ENCODE peak calls at places on chromosomes 5 and 9, in four cellular contexts. Q is HCT116, A is K562, F is H1. V is an unnamed sample.

GRCh38 chr5:142671801-142672200 is 14.1 kb downstream of the FGF1 start:
- DNase-seq in A (no peak), Q (no peak), F (no peak), V (no peak)

GRCh38 chr9:95506692-95507455 is 9.9 kb downstream of the PTCH1 start:
- DNase-seq in F (no peak), A (peak; percentile 31), Q (no peak), V (no peak)

GRCh38 chr9:37464006-37464405 is 1.2 kb downstream of the ZBTB5 start:
- DNase-seq in A (no peak), Q (no peak), F (no peak), V (no peak)

GRCh38 chr5:2740051-2740848 is 11.2 kb downstream of the IRX2 start:
- DNase-seq in A (no peak), F (no peak), Q (no peak), V (no peak)

GRCh38 chr5:55873234-55873633 is 22.1 kb downstream of the IL31RA start:
- DNase-seq in Q (no peak), F (no peak), A (no peak), V (no peak)

GRCh38 chr5:120093178-120093577 is 370.9 kb upstream of the PRR16 start:
- DNase-seq in A (no peak), Q (no peak), F (no peak), V (no peak)

GRCh38 chr5:40078907-40079575 is 600.7 kb upstream of the PTGER4 start:
- DNase-seq in F (no peak), A (no peak), Q (no peak), V (no peak)

GRCh38 chr5:54357371-54358058 is 47.1 kb upstream of the ARL15 start:
- DNase-seq in A (no peak), Q (no peak), F (no peak), V (no peak)

GRCh38 chr5:135881244-135881643 is 14.4 kb downstream of the IL9 start:
- DNase-seq in A (no peak), Q (no peak), F (no peak), V (no peak)

GRCh38 chr9:130473521-130473920 is 28.8 kb downstream of the ASS1 start:
- DNase-seq in F (no peak), A (no peak), Q (no peak), V (no peak)

GRCh38 chr5:174511711-174512253 is 212.6 kb upstream of the MSX2 start:
- DNase-seq in A (no peak), F (no peak), Q (no peak), V (no peak)

GRCh38 chr5:171810217-171810616 is 24.6 kb downstream of the SMIM23 start:
- DNase-seq in F (no peak), A (no peak), Q (no peak), V (no peak)

GRCh38 chr5:180135967-180136641 is 64.5 kb upstream of the RNF130 start:
- DNase-seq in A (no peak), F (no peak), Q (no peak), V (no peak)

GRCh38 chr9:122056484-122056883 is 36.6 kb downstream of the TTLL11 start:
- DNase-seq in A (peak; percentile 62), Q (no peak), F (no peak), V (no peak)

GRCh38 chr9:4678679-4679267 is 596 bp upstream of the CDC37L1 start:
- DNase-seq in Q (no peak), A (no peak), F (no peak), V (no peak)

GRCh38 chr9:70127540-70128416 is 84.1 kb downstream of the MAMDC2 start:
- DNase-seq in Q (no peak), F (no peak), A (no peak), V (peak; percentile 22)

GRCh38 chr5:10479226-10479721 is 37.6 kb downstream of the ROPN1L start:
- DNase-seq in A (no peak), Q (no peak), F (no peak), V (no peak)

GRCh38 chr5:170691623-170692022 is 91.9 kb upstream of the GABRP start:
- DNase-seq in A (no peak), F (no peak), Q (no peak), V (no peak)

GRCh38 chr5:135497971-135498661 is 37.6 kb downstream of the NEUROG1 start:
- DNase-seq in Q (no peak), F (no peak), A (no peak), V (peak; percentile 82)

GRCh38 chr9:6113312-6113711 is 97.9 kb upstream of the RANBP6 start:
- DNase-seq in Q (no peak), F (no peak), A (no peak), V (no peak)

GRCh38 chr5:118561235-118561634 is 427.1 kb downstream of the DTWD2 start:
- DNase-seq in F (no peak), A (no peak), Q (no peak), V (no peak)

GRCh38 chr9:125519741-125520140 is 187.3 kb downstream of the MAPKAP1 start:
- DNase-seq in A (no peak), Q (no peak), F (no peak), V (no peak)

GRCh38 chr9:112028242-112029221 is 131.9 kb downstream of the UGCG start:
- DNase-seq in A (no peak), F (no peak), Q (no peak), V (no peak)

GRCh38 chr9:20297646-20298084 is 324.6 kb downstream of the MLLT3 start:
- DNase-seq in A (no peak), F (no peak), Q (no peak), V (no peak)

DNA sequence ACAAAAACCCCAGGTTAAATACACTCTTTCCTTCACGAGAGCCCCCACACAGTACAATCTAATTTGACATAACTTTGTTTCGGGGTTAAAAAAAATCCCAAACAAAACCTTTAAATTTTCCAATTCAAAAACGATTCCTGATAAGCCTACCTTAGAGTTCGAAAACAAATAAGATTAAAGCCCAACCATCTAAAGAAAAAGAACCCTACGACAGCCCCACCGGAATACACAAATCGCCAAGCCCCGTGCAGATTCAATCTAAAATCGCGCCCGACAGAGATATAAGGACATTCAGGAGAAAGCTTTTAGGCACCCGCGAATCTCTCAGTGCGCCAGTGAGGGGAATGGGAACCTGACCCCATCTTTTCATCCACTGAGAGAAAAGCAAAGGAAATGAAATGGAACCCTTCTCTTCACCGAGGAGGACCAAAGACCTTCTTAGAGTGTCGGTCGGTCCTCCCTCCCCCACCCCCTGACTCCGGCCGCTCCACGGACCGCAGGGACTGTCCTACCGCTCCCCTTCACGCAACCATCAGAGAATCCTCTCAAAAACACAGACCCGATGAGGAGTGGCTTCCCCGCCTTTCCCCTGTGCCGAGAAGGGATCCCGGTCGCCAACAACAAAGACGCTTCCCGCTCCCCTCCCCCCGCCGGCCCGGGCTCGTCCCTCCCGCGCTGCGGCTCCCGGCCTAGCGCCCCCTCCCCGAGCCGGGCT is 949 bp downstream of the ABHD17B start:
- DNase-seq in F (no peak), A (peak; percentile 29), Q (no peak), V (no peak)
- TF ChIP-seq POLR2A in F (peak; percentile 35), A (no peak), Q (no peak), V (no peak)

GRCh38 chr9:134376386-134377142 is 50.3 kb downstream of the RXRA start:
- DNase-seq in A (no peak), F (no peak), Q (no peak), V (no peak)
- H3K36me3 ChIP-seq in A (no peaks in the 10 kb centered on the region), F (no peaks in the 10 kb centered on the region), Q (no peaks in the 10 kb centered on the region), V (no peaks in the 10 kb centered on the region)

GRCh38 chr9:78786794-78787193 is 489.9 kb downstream of the PSAT1 start:
- DNase-seq in Q (no peak), F (no peak), A (no peak), V (no peak)
- TF ChIP-seq POLR2AphosphoS5 in Q (no peak), F (no peak), A (no peak), V (no peak)

GRCh38 chr5:116084891-116085715 is at the start of gene COMMD10:
- DNase-seq in Q (peak; percentile 85), A (peak; percentile 76), F (peak; percentile 38), V (no peak)
- TF ChIP-seq POLR2A in Q (peak; percentile 91), A (peak; percentile 91), F (peak; percentile 72), V (no peak)

DNA sequence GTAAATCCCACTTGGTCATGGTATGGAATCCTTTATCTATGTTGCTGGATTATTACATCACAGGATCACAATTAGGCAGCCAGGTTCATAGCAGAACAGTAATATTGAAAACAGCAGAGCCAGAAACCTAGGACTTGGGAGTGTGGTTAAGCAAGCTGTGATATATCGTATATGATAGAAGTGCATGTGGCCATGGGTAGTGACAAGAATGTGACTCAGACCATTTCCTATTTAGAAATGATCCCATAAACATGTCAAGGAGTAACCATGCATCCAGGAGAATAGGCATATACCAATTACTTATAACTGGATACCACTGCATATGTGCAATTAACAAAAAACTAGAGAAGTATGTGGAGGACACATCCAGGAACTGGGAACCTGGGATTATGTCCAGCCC is 31.2 kb downstream of the AMBP start:
- DNase-seq in A (no peak), F (no peak), Q (no peak), V (no peak)
- H3K36me3 ChIP-seq in A (peaks cover 16% of the 10 kb centered on the region), F (peaks cover 14% of the 10 kb centered on the region), Q (no peaks in the 10 kb centered on the region), V (peaks cover 29% of the 10 kb centered on the region)

GRCh38 chr5:146718628-146719027 is 159.9 kb downstream of the PPP2R2B start:
- DNase-seq in A (no peak), F (no peak), Q (no peak), V (no peak)
- TF ChIP-seq POLR2AphosphoS5 in A (no peak), F (no peak), Q (no peak), V (no peak)

GRCh38 chr9:93128715-93129224 is 5.3 kb downstream of the NINJ1 start:
- DNase-seq in F (no peak), A (no peak), Q (no peak), V (no peak)

GRCh38 chr9:93126151-93126781 is 7.8 kb downstream of the NINJ1 start:
- DNase-seq in F (no peak), Q (no peak), A (no peak), V (no peak)

GRCh38 chr9:93128011-93128714 is 5.9 kb downstream of the NINJ1 start:
- DNase-seq in A (no peak), F (no peak), Q (no peak), V (no peak)

GRCh38 chr9:93126825-93127368 is 7.2 kb downstream of the NINJ1 start:
- DNase-seq in F (no peak), Q (no peak), A (no peak), V (no peak)

DNA sequence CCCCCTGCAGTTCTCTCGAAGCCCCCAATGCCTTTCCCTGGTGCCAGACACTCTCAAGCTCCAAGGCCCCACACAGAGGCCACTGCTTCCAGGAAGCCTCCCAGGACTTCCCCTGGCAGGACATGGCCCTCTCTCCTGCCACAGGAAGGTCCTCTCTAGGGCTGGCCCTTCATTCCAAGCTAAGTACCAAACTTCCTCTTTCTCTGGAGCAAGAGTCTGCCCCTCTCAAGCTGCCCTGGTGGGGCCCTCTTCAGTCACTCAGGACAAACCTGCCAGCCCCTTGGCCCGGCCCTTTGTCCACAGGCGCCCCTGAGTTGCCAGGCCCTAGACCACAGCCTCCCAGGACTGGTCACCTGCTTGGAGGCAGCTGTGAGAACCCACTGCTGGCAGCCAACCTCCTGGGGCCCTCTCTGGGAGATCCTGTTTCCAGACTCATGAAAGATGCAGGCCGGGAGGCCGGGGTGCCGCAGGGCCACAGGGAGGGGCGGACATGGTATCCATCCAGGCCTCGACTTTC is 6.6 kb downstream of the NINJ1 start:
- DNase-seq in Q (no peak), F (no peak), A (no peak), V (no peak)
- TF ChIP-seq POLR2A in Q (no peak), F (no peak), A (no peak), V (no peak)

GRCh38 chr5:125478599-125478998 is 732.2 kb upstream of the ZNF608 start:
- DNase-seq in Q (no peak), F (no peak), A (no peak), V (no peak)

GRCh38 chr5:125477586-125477975 is 731.1 kb upstream of the ZNF608 start:
- DNase-seq in Q (no peak), F (no peak), A (no peak), V (no peak)

GRCh38 chr5:125481506-125482455 is 735.3 kb upstream of the ZNF608 start:
- DNase-seq in A (no peak), Q (no peak), F (no peak), V (no peak)

GRCh38 chr5:125480901-125481300 is 734.5 kb upstream of the ZNF608 start:
- DNase-seq in F (no peak), Q (no peak), A (no peak), V (no peak)

GRCh38 chr5:125476888-125477585 is 730.6 kb upstream of the ZNF608 start:
- DNase-seq in F (no peak), Q (no peak), A (no peak), V (no peak)
- H3K36me3 ChIP-seq in F (no peaks in the 10 kb centered on the region), Q (no peaks in the 10 kb centered on the region), A (no peaks in the 10 kb centered on the region), V (no peaks in the 10 kb centered on the region)

V was measured in vagina.